ENCODE peak calls at places on chromosomes 16 and 17, in six cellular contexts. Z is HCT116, X is GM12878, K is K562, M is H1, V is SK-N-SH. T is an unnamed sample.

GRCh38 chr17:82232876-82233785 is 4.3 kb downstream of the SLC16A3 start:
- DNase-seq in Z (no peak), X (no peak), K (no peak), M (no peak), V (no peak), T (no peak)

GRCh38 chr16:68951991-68952877 is 108.9 kb downstream of the TANGO6 start:
- DNase-seq in Z (peak; percentile 69), X (no peak), K (no peak), M (no peak), V (no peak), T (no peak)

GRCh38 chr16:23508589-23509440 is 1.5 kb downstream of the GGA2 start:
- DNase-seq in Z (no peak), X (no peak), K (no peak), M (no peak), V (no peak), T (no peak)

GRCh38 chr16:23826528-23827244 is 9.1 kb upstream of the PRKCB start:
- DNase-seq in Z (no peak), X (peak; percentile 79), K (no peak), M (no peak), V (no peak), T (no peak)

GRCh38 chr17:12094336-12094735 is 73.7 kb downstream of the MAP2K4 start:
- DNase-seq in Z (no peak), X (no peak), K (no peak), M (no peak), V (no peak), T (no peak)

GRCh38 chr17:61309857-61310256 is 89.8 kb upstream of the TBX2 start:
- DNase-seq in Z (no peak), X (no peak), K (no peak), M (no peak), V (no peak), T (no peak)

GRCh38 chr17:57406131-57406980 is 150.0 kb downstream of the MSI2 start:
- DNase-seq in Z (no peak), X (no peak), K (no peak), M (no peak), V (no peak), T (peak; percentile 61)

GRCh38 chr17:74833501-74834361 is 26.0 kb downstream of the GRIN2C start:
- DNase-seq in Z (no peak), X (no peak), K (no peak), M (no peak), V (peak; percentile 74), T (no peak)

GRCh38 chr16:4612474-4612931 is 2.2 kb downstream of the UBALD1 start:
- DNase-seq in Z (no peak), X (no peak), K (no peak), M (no peak), V (peak; percentile 63), T (no peak)

GRCh38 chr17:3804503-3804931 is 3.5 kb upstream of the ITGAE start:
- DNase-seq in Z (no peak), X (peak; percentile 63), K (no peak), M (no peak), V (no peak), T (peak; percentile 58)

GRCh38 chr16:80570106-80570478 is 29.3 kb downstream of the DYNLRB2 start:
- DNase-seq in Z (no peak), X (no peak), K (no peak), M (no peak), V (no peak), T (no peak)

GRCh38 chr17:3913531-3914318 is 2.5 kb downstream of the P2RX1 start:
- DNase-seq in Z (peak; percentile 54), X (peak; percentile 56), K (peak; percentile 69), M (peak; percentile 58), V (peak; percentile 91), T (peak; percentile 51)

GRCh38 chr16:53561101-53561888 is 58.3 kb upstream of the AKTIP start:
- DNase-seq in Z (no peak), X (no peak), K (no peak), M (peak; percentile 39), V (no peak), T (no peak)

GRCh38 chr16:84514874-84515835 is 10.7 kb upstream of the MEAK7 start:
- DNase-seq in Z (no peak), X (peak; percentile 96), K (no peak), M (no peak), V (no peak), T (peak; percentile 85)

GRCh38 chr16:53565300-53565699 is 62.3 kb upstream of the AKTIP start:
- DNase-seq in Z (no peak), X (no peak), K (no peak), M (no peak), V (no peak), T (no peak)

GRCh38 chr17:45782889-45783592 is 1.1 kb upstream of the CRHR1 start:
- DNase-seq in Z (no peak), X (no peak), K (peak; percentile 80), M (no peak), V (peak; percentile 94), T (no peak)

GRCh38 chr16:87881327-87882200 is 12.3 kb upstream of the SLC7A5 start:
- DNase-seq in Z (no peak), X (no peak), K (no peak), M (no peak), V (no peak), T (no peak)

GRCh38 chr17:1605681-1606351 is 22.8 kb downstream of the SLC43A2 start:
- DNase-seq in Z (no peak), X (no peak), K (no peak), M (no peak), V (no peak), T (no peak)

GRCh38 chr16:49093939-49094338 is 187.7 kb downstream of the CBLN1 start:
- DNase-seq in Z (no peak), X (no peak), K (no peak), M (no peak), V (no peak), T (no peak)

GRCh38 chr16:4626396-4626795 is 1.8 kb downstream of the MGRN1 start:
- DNase-seq in Z (no peak), X (no peak), K (no peak), M (no peak), V (no peak), T (no peak)

GRCh38 chr16:50301626-50302471 is 35.5 kb downstream of the ADCY7 start:
- DNase-seq in Z (no peak), X (no peak), K (no peak), M (no peak), V (peak; percentile 27), T (no peak)

GRCh38 chr16:74742051-74742481 is 32.6 kb downstream of the FA2H start:
- DNase-seq in Z (no peak), X (no peak), K (no peak), M (no peak), V (no peak), T (no peak)

GRCh38 chr17:38898812-38899348 is 26.5 kb upstream of the LASP1NB start:
- DNase-seq in Z (no peak), X (peak; percentile 64), K (peak; percentile 80), M (no peak), V (no peak), T (no peak)

GRCh38 chr16:53892155-53892554 is 188.2 kb downstream of the FTO start:
- DNase-seq in Z (peak; percentile 22), X (no peak), K (peak; percentile 49), M (no peak), V (peak; percentile 40), T (peak; percentile 61)

GRCh38 chr17:13750783-13751484 is 149.2 kb upstream of the HS3ST3A1 start:
- DNase-seq in Z (no peak), X (no peak), K (peak; percentile 6), M (no peak), V (no peak), T (no peak)

GRCh38 chr16:56861092-56861610 is 3.9 kb upstream of the SLC12A3 start:
- DNase-seq in Z (no peak), X (no peak), K (peak; percentile 56), M (no peak), V (peak; percentile 82), T (peak; percentile 24)

DNA sequence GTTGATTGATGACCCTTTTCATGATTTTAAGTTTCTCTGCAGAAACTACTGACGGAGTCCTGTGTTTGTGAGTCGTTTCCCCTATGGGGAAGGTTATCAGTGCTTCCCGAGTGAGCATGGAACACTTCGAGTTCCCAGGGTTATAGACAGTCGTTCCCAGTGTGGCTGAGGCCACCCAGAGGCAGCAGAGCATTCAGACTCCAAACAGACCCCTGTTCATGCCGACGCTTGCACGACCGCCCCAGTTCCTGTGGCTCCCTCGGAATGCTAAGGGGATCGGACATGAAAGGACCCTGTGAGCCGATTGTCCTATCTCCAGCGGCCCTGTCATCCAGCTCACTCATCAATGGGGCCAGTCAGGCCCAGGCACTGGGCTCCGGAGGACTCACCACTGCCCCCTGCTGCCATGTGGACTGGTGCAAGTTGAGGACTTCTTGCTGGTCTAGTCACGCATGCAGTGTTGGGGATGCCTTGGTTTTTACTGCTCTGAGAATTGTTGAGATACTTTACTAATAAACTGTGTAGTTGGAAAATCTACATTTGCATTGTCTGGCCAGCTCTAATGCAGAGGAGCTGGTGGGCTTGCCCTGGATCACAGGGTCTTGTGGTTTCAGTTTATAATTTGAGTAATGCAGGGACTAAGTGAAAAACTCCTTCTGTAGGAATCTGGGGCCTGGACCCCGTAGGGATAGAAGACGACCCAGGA is 3.1 kb upstream of the RPL13 start:
- DNase-seq in Z (peak; percentile 77), X (no peak), K (peak; percentile 82), M (no peak), V (peak; percentile 88), T (peak; percentile 90)
- TF ChIP-seq JUND in Z (no peak), X (no peak), K (peak; percentile 62), M (no peak), V (no peak), T (peak; percentile 22)

GRCh38 chr16:82638095-82638798 is 11.5 kb downstream of the CDH13 start:
- DNase-seq in Z (no peak), X (no peak), K (no peak), M (no peak), V (no peak), T (no peak)
- H3K79me2 ChIP-seq in Z (no peaks in the 10 kb centered on the region), X (no peaks in the 10 kb centered on the region), K (no peaks in the 10 kb centered on the region), M (no peaks in the 10 kb centered on the region), V (peaks cover 76% of the 10 kb centered on the region), T (no peaks in the 10 kb centered on the region)

DNA sequence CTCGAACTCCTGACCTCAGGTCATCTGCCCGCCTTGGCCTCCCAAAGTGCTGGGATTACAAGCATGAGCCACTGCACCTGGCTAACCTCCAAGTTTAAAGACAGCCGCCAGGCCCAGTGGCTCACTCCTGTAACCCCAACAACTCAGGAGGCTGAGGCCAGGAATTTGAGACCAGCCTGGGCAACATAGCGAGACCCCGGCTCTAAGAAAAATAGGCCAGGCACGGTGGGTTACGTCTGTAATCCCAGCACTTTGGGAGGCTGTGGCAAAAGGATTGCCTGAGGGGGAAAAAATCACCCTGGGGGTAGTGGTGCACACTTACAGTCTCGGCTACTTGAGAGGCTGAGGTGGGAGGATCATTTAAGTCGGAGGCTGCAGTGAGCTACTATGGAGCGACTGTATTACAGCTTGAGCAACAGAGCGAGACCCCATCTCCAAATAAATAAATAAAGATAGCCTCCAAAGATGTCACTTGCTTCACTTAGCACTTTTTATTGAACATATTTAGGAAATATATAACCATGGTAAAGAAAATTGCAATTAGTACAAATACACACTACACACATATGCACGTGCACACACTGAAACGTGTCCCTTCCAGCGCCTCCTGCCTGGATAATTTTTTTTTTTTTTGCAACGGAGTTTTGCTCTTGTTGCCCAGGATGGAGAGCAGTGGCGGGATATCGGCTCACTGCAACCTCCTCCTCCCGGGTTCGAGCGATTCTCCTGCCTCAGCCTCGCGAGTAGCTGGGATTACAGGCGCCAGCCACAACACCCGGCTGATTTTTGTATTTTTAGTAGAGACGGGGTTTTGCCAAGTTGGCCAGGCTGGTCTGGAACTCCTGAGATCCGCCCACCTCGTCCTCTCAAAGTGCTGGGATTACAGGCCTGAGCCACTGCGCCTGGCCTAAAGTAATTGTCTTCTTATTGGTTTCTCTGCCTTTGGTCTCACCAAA is 1.4 kb upstream of the BCKDK start:
- DNase-seq in Z (no peak), X (no peak), K (no peak), M (no peak), V (no peak), T (no peak)
- TF ChIP-seq JUND in Z (no peak), X (no peak), K (no peak), M (no peak), V (no peak), T (no peak)

GRCh38 chr17:30380106-30380420 is 1.3 kb downstream of the CPD start:
- DNase-seq in Z (no peak), X (peak; percentile 16), K (no peak), M (no peak), V (no peak), T (no peak)
- H3K79me2 ChIP-seq in Z (peaks cover 49% of the 10 kb centered on the region), X (peaks cover 10% of the 10 kb centered on the region), K (peaks cover 34% of the 10 kb centered on the region), M (no peaks in the 10 kb centered on the region), V (peaks cover 59% of the 10 kb centered on the region), T (peaks cover 63% of the 10 kb centered on the region)

T was measured in HepG2.